ENCODE peak calls at places on chromosomes 4 and X, in four cellular contexts. L is cardiac muscle cell; D is testis; O is CD4-positive, alpha-beta memory T cell. J is an unnamed sample.

GRCh38 chr4:109998867-109999303 is 86.2 kb downstream of the EGF start:
- DNase-seq in L (peak; percentile 71), O (peak; percentile 66), D (no peak), J (peak; percentile 28)

GRCh38 chr4:16472537-16472936 is 246.3 kb upstream of the TAPT1 start:
- DNase-seq in D (no peak), O (no peak), L (no peak), J (no peak)

GRCh38 chr4:26687728-26688127 is 103.8 kb downstream of the TBC1D19 start:
- DNase-seq in L (peak; percentile 79), O (no peak), D (no peak), J (no peak)

GRCh38 chr4:57191523-57192034 is 81.4 kb upstream of the IGFBP7 start:
- DNase-seq in O (no peak), L (peak; percentile 29), D (no peak), J (no peak)

GRCh38 chr4:169314906-169315305 is 44.1 kb upstream of the SH3RF1 start:
- DNase-seq in O (no peak), L (peak; percentile 69), D (peak; percentile 50), J (no peak)

GRCh38 chrX:53831662-53832635 is 145.4 kb upstream of the HUWE1 start:
- DNase-seq in D (peak; percentile 42), L (peak; percentile 23), O (peak; percentile 41), J (peak; percentile 61)

GRCh38 chr4:1711055-1711905 is 839 bp downstream of the SLBP start:
- DNase-seq in D (peak; percentile 76), L (peak; percentile 56), O (peak; percentile 43), J (peak; percentile 50)

GRCh38 chr4:118313098-118313497 is 39.7 kb downstream of the PRSS12 start:
- DNase-seq in D (no peak), O (no peak), L (no peak), J (no peak)

GRCh38 chr4:184476660-184477059 is 2.3 kb upstream of the IRF2 start:
- DNase-seq in L (no peak), D (no peak), O (peak; percentile 29), J (peak; percentile 16)

GRCh38 chr4:133618963-133619362 is 469.9 kb downstream of the PCDH10 start:
- DNase-seq in L (peak; percentile 29), O (no peak), D (no peak), J (no peak)

GRCh38 chr4:133621628-133622027 is 472.5 kb downstream of the PCDH10 start:
- DNase-seq in O (no peak), D (no peak), L (no peak), J (no peak)

GRCh38 chr4:133623847-133624246 is 474.8 kb downstream of the PCDH10 start:
- DNase-seq in L (no peak), D (no peak), O (no peak), J (no peak)

GRCh38 chr4:133624744-133625143 is 475.6 kb downstream of the PCDH10 start:
- DNase-seq in O (no peak), D (no peak), L (no peak), J (no peak)
- H3K4me1 ChIP-seq in O (no peaks in the 10 kb centered on the region), D (no peaks in the 10 kb centered on the region), L (no peaks in the 10 kb centered on the region), J (peaks cover 50% of the 10 kb centered on the region)

DNA sequence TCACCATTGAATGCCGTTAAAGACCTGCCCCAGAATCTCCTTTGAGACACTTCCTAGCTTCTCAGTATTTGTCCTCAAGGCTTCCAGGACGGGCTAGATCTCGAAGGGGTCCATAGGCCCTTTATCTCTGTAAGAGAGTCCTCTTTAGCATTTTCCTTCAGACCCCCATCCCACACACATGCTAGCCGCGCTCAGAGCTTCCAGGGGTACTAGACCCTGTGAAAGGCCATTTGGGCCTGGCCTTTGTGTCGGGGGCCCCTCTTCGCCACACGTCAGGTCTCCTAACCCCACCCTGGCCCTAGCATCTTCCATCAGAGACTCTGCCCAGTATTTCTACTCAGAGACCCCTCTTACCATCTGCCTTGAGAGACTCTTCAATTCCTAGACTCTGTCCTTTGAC is 759 bp downstream of the UBA1 start:
- DNase-seq in D (no peak), O (no peak), L (no peak), J (no peak)
- H3K4me1 ChIP-seq in D (peaks cover 2% of the 10 kb centered on the region), O (peaks cover 64% of the 10 kb centered on the region), L (peaks cover 38% of the 10 kb centered on the region), J (peaks cover 64% of the 10 kb centered on the region)

GRCh38 chrX:48823029-48823428 is 3.3 kb upstream of the ERAS start:
- DNase-seq in O (no peak), L (no peak), D (no peak), J (no peak)

GRCh38 chrX:48827654-48827968 is 1.3 kb downstream of the ERAS start:
- DNase-seq in O (no peak), D (no peak), L (no peak), J (no peak)

GRCh38 chrX:48826876-48827653 is 752 bp downstream of the ERAS start:
- DNase-seq in O (no peak), D (no peak), L (no peak), J (no peak)

GRCh38 chrX:48826135-48826875 is at the start of gene ERAS:
- DNase-seq in D (no peak), O (no peak), L (no peak), J (no peak)

DNA sequence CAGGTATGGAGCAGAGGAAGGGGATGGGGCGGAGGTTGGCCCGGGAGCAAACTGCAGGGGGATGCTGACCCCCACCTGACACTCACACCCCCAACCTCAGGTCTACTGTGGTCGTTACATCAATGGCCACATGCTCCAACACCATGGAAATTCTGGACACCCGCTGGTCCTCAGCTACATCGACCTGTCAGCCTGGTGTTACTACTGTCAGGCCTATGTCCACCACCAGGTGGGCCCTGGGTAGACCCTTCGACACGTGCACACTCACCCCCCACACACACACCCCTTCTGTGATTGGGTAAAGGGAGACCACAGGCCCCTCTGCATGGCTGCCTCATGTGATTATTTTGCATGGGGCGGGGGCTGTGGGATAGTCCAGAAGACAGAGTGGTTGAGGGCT is 2.2 kb upstream of the ERAS start:
- DNase-seq in D (no peak), L (no peak), O (no peak), J (no peak)
- H3K4me1 ChIP-seq in D (no peaks in the 10 kb centered on the region), L (no peaks in the 10 kb centered on the region), O (no peaks in the 10 kb centered on the region), J (no peaks in the 10 kb centered on the region)

GRCh38 chr4:87041142-87041541 is 106.3 kb downstream of the AFF1 start:
- DNase-seq in D (no peak), L (peak; percentile 76), O (no peak), J (no peak)

GRCh38 chr4:87042986-87043820 is 108.4 kb downstream of the AFF1 start:
- DNase-seq in O (no peak), L (no peak), D (no peak), J (no peak)

GRCh38 chr4:87038837-87039715 is 104.3 kb downstream of the AFF1 start:
- DNase-seq in L (peak; percentile 78), D (no peak), O (no peak), J (no peak)

GRCh38 chr4:87044511-87045369 is 109.9 kb downstream of the AFF1 start:
- DNase-seq in L (no peak), O (no peak), D (no peak), J (no peak)

DNA sequence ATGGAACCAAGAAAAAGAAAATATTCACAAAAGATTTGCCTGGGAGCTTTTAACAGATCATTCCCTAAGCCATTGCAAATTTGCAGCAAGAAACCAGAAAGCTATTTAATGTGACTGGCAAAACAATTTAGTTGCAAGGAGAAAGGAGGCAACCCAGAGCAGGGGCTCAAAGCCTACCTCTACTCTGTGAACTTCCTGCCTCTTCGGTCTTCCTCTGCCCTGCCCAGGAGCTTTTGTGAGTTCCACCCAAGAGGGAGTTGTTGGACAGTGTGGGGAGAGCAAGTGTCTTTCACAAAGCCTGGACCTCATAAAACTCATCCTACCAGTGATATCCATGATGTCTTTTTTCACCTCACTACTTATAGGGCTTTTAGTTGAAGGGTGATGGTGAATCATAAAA is 107.4 kb downstream of the AFF1 start:
- DNase-seq in D (no peak), L (no peak), O (no peak), J (no peak)
- H3K4me1 ChIP-seq in D (peaks cover 35% of the 10 kb centered on the region), L (peaks cover 55% of the 10 kb centered on the region), O (peaks cover 27% of the 10 kb centered on the region), J (peaks cover 5% of the 10 kb centered on the region)

DNA sequence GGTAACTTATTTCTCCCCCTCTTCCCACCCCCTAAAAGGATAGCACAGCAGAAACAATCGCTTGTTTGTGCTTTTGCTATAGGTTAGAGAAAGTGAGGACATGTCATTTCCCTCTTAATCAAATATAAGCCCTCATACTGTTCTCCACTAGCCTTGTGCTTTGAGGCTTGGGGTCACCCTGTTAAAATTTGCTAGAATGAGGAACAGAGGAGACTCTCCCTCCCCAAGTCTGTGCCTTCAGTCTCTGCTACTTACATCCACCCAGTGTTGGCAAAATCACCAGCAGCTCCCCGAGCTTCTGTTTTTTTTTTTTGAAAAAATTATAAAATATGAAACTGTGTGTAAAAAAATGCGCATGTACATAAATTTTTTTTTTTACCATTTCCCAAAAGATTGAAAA is 19.3 kb downstream of the KLF3 start:
- DNase-seq in D (no peak), O (no peak), L (no peak), J (no peak)
- H3K4me1 ChIP-seq in D (peaks cover 23% of the 10 kb centered on the region), O (peaks cover 81% of the 10 kb centered on the region), L (no peaks in the 10 kb centered on the region), J (no peaks in the 10 kb centered on the region)

DNA sequence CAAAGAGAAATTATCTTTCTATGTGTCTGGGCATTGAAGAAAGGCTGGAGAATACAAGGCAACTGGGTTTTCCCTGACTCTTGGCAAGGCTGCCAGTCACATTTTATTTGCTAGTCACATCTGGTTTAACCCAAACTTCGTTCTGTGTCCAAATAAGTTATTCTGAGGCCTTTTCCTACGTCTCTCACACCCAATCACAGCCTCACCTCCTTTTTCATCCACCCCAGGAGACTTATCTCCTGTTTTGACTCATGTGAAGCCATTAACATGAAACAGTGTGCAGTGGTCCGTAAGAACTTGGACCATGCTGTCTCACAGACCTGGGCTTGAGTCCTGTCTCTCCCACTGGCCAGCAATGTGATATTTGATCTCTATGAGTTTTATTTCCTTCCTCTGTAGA is 59.3 kb downstream of the CNGA2 start:
- DNase-seq in D (no peak), L (no peak), O (no peak), J (no peak)
- H3K4me1 ChIP-seq in D (no peaks in the 10 kb centered on the region), L (no peaks in the 10 kb centered on the region), O (no peaks in the 10 kb centered on the region), J (no peaks in the 10 kb centered on the region)

GRCh38 chr4:158801677-158802076 is 32.9 kb downstream of the FNIP2 start:
- DNase-seq in O (no peak), L (no peak), D (no peak), J (no peak)

GRCh38 chr4:158799856-158800255 is 31.0 kb downstream of the FNIP2 start:
- DNase-seq in L (no peak), O (no peak), D (no peak), J (no peak)

GRCh38 chr4:158801066-158801465 is 32.2 kb downstream of the FNIP2 start:
- DNase-seq in L (no peak), D (no peak), O (no peak), J (no peak)

GRCh38 chr4:158798062-158798461 is 29.2 kb downstream of the FNIP2 start:
- DNase-seq in O (no peak), D (no peak), L (no peak), J (no peak)

DNA sequence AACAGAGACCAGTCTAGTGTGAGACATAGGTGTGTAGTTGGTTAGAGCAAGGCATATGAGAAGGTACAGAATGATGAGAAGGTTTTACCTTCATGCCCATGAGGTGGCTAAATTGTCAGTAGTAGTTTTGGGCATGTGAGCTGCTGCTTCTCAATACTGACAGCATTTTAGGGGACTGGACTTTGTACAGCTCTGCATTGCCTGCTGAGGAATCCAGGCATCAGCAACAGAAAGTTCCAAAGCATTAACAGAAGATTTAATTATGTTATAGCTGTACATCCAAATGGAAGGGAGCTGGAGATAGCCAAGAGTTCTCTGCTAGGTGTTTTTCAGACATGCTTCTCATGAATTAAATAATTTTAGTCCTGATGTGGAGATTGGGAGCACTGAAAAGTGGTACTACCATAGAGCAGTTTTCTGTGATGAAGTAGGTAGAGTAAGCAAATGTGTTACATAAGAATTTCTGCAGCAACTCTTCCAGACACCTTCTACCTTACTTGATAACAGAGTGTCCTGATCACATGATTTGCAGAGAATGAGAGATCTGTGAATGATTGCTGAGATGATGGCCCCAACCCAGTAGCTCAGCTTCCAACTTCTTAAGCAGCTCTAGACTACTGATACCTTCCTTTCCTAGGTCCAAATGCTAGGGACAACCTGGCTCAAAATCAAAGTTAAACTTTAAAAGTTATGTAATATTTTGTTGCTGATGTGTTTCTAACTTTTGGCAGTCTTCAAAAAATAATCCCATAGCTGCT is 30.4 kb downstream of the FNIP2 start:
- DNase-seq in O (no peak), D (no peak), L (no peak), J (no peak)
- H3K4me1 ChIP-seq in O (no peaks in the 10 kb centered on the region), D (no peaks in the 10 kb centered on the region), L (peaks cover 32% of the 10 kb centered on the region), J (no peaks in the 10 kb centered on the region)

GRCh38 chr4:186685744-186686143 is 37.9 kb downstream of the FAT1 start:
- DNase-seq in L (peak; percentile 84), D (no peak), O (no peak), J (no peak)
- H3K4me1 ChIP-seq in L (peaks cover 25% of the 10 kb centered on the region), D (peaks cover 9% of the 10 kb centered on the region), O (no peaks in the 10 kb centered on the region), J (no peaks in the 10 kb centered on the region)